ENCODE peak calls at places on chromosomes 5 and 9, in five cellular contexts. R is A549, A is H1, F is GM12878, V is HepG2. Z is an unnamed sample.

GRCh38 chr9:16824545-16825041 is 45.9 kb downstream of the BNC2 start:
- DNase-seq in R (peak), A (no peak), F (no peak), V (no peak), Z (no peak)

GRCh38 chr9:89789922-89790510 is 185.2 kb downstream of the GADD45G start:
- DNase-seq in R (no peak), A (no peak), F (no peak), V (no peak), Z (no peak)

GRCh38 chr5:79974896-79975295 is 16.2 kb downstream of the MTX3 start:
- DNase-seq in R (no peak), A (no peak), F (no peak), V (no peak), Z (no peak)

GRCh38 chr5:158390556-158390955 is 531.6 kb upstream of the CLINT1 start:
- DNase-seq in R (no peak), A (no peak), F (no peak), V (no peak), Z (no peak)

GRCh38 chr9:1536522-1537170 is 478.5 kb upstream of the SMARCA2 start:
- DNase-seq in R (no peak), A (no peak), F (peak), V (no peak), Z (no peak)

GRCh38 chr5:158373623-158374375 is 514.9 kb upstream of the CLINT1 start:
- DNase-seq in R (no peak), A (no peak), F (no peak), V (no peak), Z (no peak)

GRCh38 chr5:160133071-160133917 is 14.0 kb upstream of the PWWP2A start:
- DNase-seq in R (no peak), A (peak), F (no peak), V (no peak), Z (no peak)

GRCh38 chr5:154478224-154478565 is at the start of gene HAND1:
- DNase-seq in R (peak), A (peak), F (no peak), V (peak), Z (no peak)

GRCh38 chr5:138233280-138233679 is 20.2 kb upstream of the CDC23 start:
- DNase-seq in R (peak), A (no peak), F (no peak), V (no peak), Z (no peak)

GRCh38 chr5:138616508-138616907 is 41.3 kb upstream of the HSPA9 start:
- DNase-seq in R (no peak), A (no peak), F (no peak), V (no peak), Z (no peak)

GRCh38 chr9:107387401-107387800 is 102.2 kb downstream of the KLF4 start:
- DNase-seq in R (no peak), A (no peak), F (no peak), V (no peak), Z (no peak)

GRCh38 chr5:38379360-38379827 is 121.0 kb downstream of the EGFLAM start:
- DNase-seq in R (no peak), A (no peak), F (no peak), V (no peak), Z (peak)

GRCh38 chr9:95907794-95908193 is 32.3 kb downstream of the ERCC6L2 start:
- DNase-seq in R (no peak), A (no peak), F (no peak), V (no peak), Z (no peak)
- TF ChIP-seq KDM1A in R (no peak), A (no peak), F (no peak), V (no peak), Z (no peak)

GRCh38 chr9:110114888-110115259 is 93.1 kb downstream of the C9orf152 start:
- DNase-seq in R (no peak), A (no peak), F (no peak), V (no peak), Z (no peak)
- TF ChIP-seq KDM1A in R (no peak), A (no peak), F (no peak), V (no peak), Z (no peak)

DNA sequence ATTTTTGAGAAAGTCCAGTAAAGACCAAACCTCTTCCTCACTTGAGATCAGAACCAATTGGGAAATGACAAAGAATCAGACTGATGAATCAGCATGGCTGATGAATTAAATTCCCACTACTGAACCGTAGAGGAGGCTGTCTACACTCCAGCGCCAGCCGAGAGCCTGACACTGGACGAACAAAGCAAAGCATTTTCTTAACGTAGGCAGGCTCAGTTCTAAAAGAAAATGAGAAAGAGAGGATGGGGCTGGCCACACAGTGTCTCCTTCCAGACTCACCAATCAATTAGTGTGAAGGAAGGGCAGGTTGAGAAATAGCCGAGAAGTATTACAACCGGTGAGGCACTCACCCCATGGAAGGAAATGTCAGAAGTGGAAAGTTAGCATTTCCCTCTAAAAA is 49.4 kb downstream of the ITGA1 start:
- DNase-seq in R (no peak), A (no peak), F (no peak), V (no peak), Z (no peak)
- TF ChIP-seq KDM1A in R (no peak), A (no peak), F (no peak), V (no peak), Z (no peak)

DNA sequence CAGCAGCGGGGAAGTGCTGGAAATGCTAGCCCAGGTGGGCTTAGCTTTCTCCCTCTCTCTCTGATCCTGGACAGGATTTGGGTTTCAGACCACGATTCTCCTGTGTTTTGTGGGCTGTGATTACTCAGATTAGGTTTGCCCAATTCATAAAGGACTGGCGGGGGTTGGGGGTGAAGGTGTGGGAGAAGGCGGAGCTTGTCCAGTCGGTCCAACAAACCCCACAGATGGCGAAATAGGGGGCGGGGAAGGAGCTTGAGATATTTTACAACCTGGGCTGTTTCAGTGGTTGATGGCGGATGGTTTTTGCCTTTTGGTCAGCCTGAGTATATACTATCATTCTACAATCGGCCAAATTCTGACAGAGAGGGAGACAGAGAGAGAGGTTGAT is 35.2 kb downstream of the PCDHAC2 start:
- DNase-seq in R (peak), A (peak), F (no peak), V (no peak), Z (no peak)
- TF ChIP-seq KDM1A in R (no peak), A (no peak), F (no peak), V (no peak), Z (no peak)

GRCh38 chr5:75468593-75468992 is 42.8 kb downstream of the CERT1 start:
- DNase-seq in R (no peak), A (no peak), F (no peak), V (peak), Z (no peak)

GRCh38 chr5:75466317-75466716 is 45.1 kb downstream of the CERT1 start:
- DNase-seq in R (no peak), A (no peak), F (no peak), V (no peak), Z (no peak)

GRCh38 chr5:75465480-75465879 is 45.9 kb downstream of the CERT1 start:
- DNase-seq in R (no peak), A (no peak), F (no peak), V (no peak), Z (no peak)

GRCh38 chr5:75471193-75471592 is 40.2 kb downstream of the CERT1 start:
- DNase-seq in R (no peak), A (no peak), F (no peak), V (no peak), Z (no peak)

GRCh38 chr5:75469017-75469416 is 42.4 kb downstream of the CERT1 start:
- DNase-seq in R (no peak), A (no peak), F (no peak), V (no peak), Z (no peak)
- TF ChIP-seq KDM1A in R (no peak), A (no peak), F (no peak), V (no peak), Z (no peak)

GRCh38 chr5:57406591-57406990 is 76.0 kb downstream of the ACTBL2 start:
- DNase-seq in R (no peak), A (no peak), F (no peak), V (no peak), Z (no peak)

GRCh38 chr5:57402761-57403160 is 79.8 kb downstream of the ACTBL2 start:
- DNase-seq in R (no peak), A (no peak), F (no peak), V (no peak), Z (no peak)

GRCh38 chr5:57405984-57406383 is 76.6 kb downstream of the ACTBL2 start:
- DNase-seq in R (no peak), A (no peak), F (no peak), V (no peak), Z (no peak)

GRCh38 chr5:57407391-57407790 is 75.2 kb downstream of the ACTBL2 start:
- DNase-seq in R (no peak), A (no peak), F (no peak), V (no peak), Z (no peak)

DNA sequence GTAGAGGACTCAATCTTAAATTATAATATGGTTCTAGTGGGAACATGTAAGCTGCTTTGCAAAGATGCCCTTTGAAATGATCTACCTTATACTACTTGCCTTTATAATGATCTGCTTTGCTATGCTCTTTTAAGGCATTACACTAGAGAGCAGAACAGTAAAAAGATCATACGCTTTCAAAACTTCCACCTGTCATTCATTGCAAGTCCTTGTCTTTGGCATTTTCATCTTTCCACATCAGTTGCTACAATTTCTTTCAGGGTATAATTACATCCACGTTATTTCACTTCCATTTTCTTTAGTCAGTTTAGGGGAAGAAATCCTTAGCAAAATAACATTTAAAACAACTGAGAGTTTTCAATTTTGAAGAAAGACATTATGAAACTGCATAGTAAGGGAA is 80.3 kb downstream of the ACTBL2 start:
- DNase-seq in R (no peak), A (no peak), F (no peak), V (no peak), Z (no peak)
- TF ChIP-seq KDM1A in R (no peak), A (no peak), F (no peak), V (no peak), Z (no peak)

Z was measured in K562.